ENCODE peak calls at places on chromosomes 16 and 17, in eight cellular contexts. G is lung, I is esophagus squamous epithelium, M is body of pancreas, O is cardiac muscle cell, W is A673, U is ovary, X is mucosa of descending colon. Q is an unnamed sample.
A peak's percentile ranks its signal among the peaks of the same experiment; 100 is the strongest.

GRCh38 chr16:11886881-11887280 is 28.9 kb downstream of the GSPT1 start:
- DNase-seq in W (no peak), M (no peak), G (no peak), O (no peak), U (no peak), X (no peak), I (no peak), Q (no peak)

GRCh38 chr17:72297326-72298115 is 176.7 kb downstream of the SOX9 start:
- DNase-seq in M (no peak), G (no peak), X (no peak), W (peak; percentile 62), I (no peak), O (peak; percentile 61), U (no peak), Q (no peak)

GRCh38 chr17:4247361-4247980 is 16.3 kb downstream of the ANKFY1 start:
- DNase-seq in W (peak; percentile 71), X (peak; percentile 35), I (no peak), G (no peak), U (no peak), M (no peak), O (no peak), Q (no peak)

GRCh38 chr16:81834868-81835267 is 55.8 kb downstream of the PLCG2 start:
- DNase-seq in O (no peak), U (no peak), X (no peak), I (no peak), W (no peak), G (no peak), M (no peak), Q (no peak)

GRCh38 chr16:69563605-69564580 is 1.9 kb upstream of the NFAT5 start:
- DNase-seq in G (no peak), W (peak; percentile 44), U (no peak), I (no peak), X (peak; percentile 21), M (no peak), O (peak; percentile 16), Q (peak; percentile 22)

GRCh38 chr17:8664426-8665105 is 34.0 kb upstream of the MYH10 start:
- DNase-seq in I (no peak), M (no peak), W (no peak), U (no peak), G (no peak), O (no peak), X (no peak), Q (no peak)

GRCh38 chr17:30995347-30995746 is 24.5 kb downstream of the RNF135 start:
- DNase-seq in U (no peak), X (no peak), M (no peak), I (no peak), O (no peak), W (no peak), G (no peak), Q (no peak)

GRCh38 chr17:9001539-9001938 is 19.8 kb upstream of the NTN1 start:
- DNase-seq in I (no peak), W (no peak), M (no peak), U (no peak), O (no peak), X (no peak), G (no peak), Q (no peak)

GRCh38 chr17:43094129-43094834 is 30.9 kb downstream of the BRCA1 start:
- DNase-seq in G (no peak), M (no peak), O (no peak), W (no peak), U (no peak), I (no peak), X (no peak), Q (no peak)

GRCh38 chr17:72640415-72641165 is 451.9 kb downstream of the SLC39A11 start:
- DNase-seq in W (no peak), I (no peak), U (no peak), G (no peak), O (peak; percentile 13), M (peak; percentile 64), X (peak; percentile 83), Q (peak; percentile 76)

GRCh38 chr16:3101841-3102470 is 2.9 kb upstream of the ZSCAN10 start:
- DNase-seq in O (no peak), M (no peak), I (no peak), G (no peak), X (no peak), U (no peak), W (peak; percentile 63), Q (no peak)

GRCh38 chr16:11161974-11162373 is 94.0 kb downstream of the SOCS1 start:
- DNase-seq in G (no peak), M (no peak), W (no peak), O (no peak), I (no peak), U (no peak), X (no peak), Q (no peak)

GRCh38 chr17:41782142-41782541 is 4.4 kb downstream of the JUP start:
- DNase-seq in X (no peak), U (no peak), G (no peak), I (no peak), M (peak; percentile 39), O (peak; percentile 32), W (no peak), Q (no peak)

GRCh38 chr17:6558932-6559752 is 2.8 kb upstream of the PITPNM3 start:
- DNase-seq in U (peak; percentile 80), W (no peak), I (no peak), X (no peak), O (peak; percentile 55), M (no peak), G (no peak), Q (no peak)
- TF ChIP-seq CTCF in U (no peak), W (no peak), I (no peak), X (no peak), O (no peak), M (no peak), G (no peak), Q (no peak)

GRCh38 chr16:15993128-15993527 is 43.7 kb downstream of the ABCC1 start:
- DNase-seq in G (no peak), I (no peak), O (no peak), X (no peak), U (no peak), M (no peak), W (no peak), Q (no peak)
- H3K4me1 ChIP-seq in G (peaks cover 25% of the 10 kb centered on the region), I (no peaks in the 10 kb centered on the region), O (peaks cover 3% of the 10 kb centered on the region), X (peaks cover 3% of the 10 kb centered on the region), U (peaks cover 18% of the 10 kb centered on the region), M (peaks cover 22% of the 10 kb centered on the region), W (peaks cover 17% of the 10 kb centered on the region), Q (peaks cover 14% of the 10 kb centered on the region)

GRCh38 chr17:63832455-63832854 is 5.0 kb upstream of the FTSJ3 start:
- DNase-seq in U (no peak), X (no peak), I (no peak), M (no peak), W (no peak), G (no peak), O (no peak), Q (no peak)

GRCh38 chr17:63833026-63833740 is 5.7 kb upstream of the FTSJ3 start:
- DNase-seq in U (no peak), I (no peak), X (no peak), W (no peak), M (no peak), O (no peak), G (no peak), Q (no peak)

GRCh38 chr17:63833741-63834373 is 6.4 kb upstream of the FTSJ3 start:
- DNase-seq in O (no peak), G (no peak), X (no peak), W (no peak), I (no peak), U (no peak), M (no peak), Q (no peak)

GRCh38 chr17:63835167-63835720 is 7.2 kb downstream of the SMARCD2 start:
- DNase-seq in X (no peak), W (no peak), U (no peak), I (no peak), G (no peak), M (no peak), O (no peak), Q (no peak)

GRCh38 chr17:63834431-63835166 is 7.1 kb upstream of the FTSJ3 start:
- DNase-seq in O (peak; percentile 85), X (peak; percentile 67), M (peak; percentile 77), U (no peak), G (peak; percentile 51), W (peak; percentile 95), I (no peak), Q (peak; percentile 73)
- H3K36me3 ChIP-seq in O (peaks cover 32% of the 10 kb centered on the region), X (peaks cover 37% of the 10 kb centered on the region), M (peaks cover 11% of the 10 kb centered on the region), U (no peaks in the 10 kb centered on the region), G (peaks cover 69% of the 10 kb centered on the region), W (peaks cover 72% of the 10 kb centered on the region), I (peaks cover 80% of the 10 kb centered on the region), Q (peaks cover 14% of the 10 kb centered on the region)

GRCh38 chr16:85490971-85491771 is 122.0 kb upstream of the GSE1 start:
- DNase-seq in O (peak; percentile 11), M (peak; percentile 58), W (no peak), X (peak; percentile 77), U (no peak), G (no peak), I (no peak), Q (peak; percentile 34)
- TF ChIP-seq CTCF in O (peak; percentile 65), M (peak; percentile 61), W (peak; percentile 47), X (peak; percentile 71), U (no peak), G (no peak), I (peak; percentile 23), Q (peak; percentile 63)

GRCh38 chr16:85475233-85475632 is 137.9 kb upstream of the GSE1 start:
- DNase-seq in X (no peak), G (no peak), M (no peak), W (no peak), O (no peak), U (peak; percentile 42), I (no peak), Q (peak; percentile 51)
- H3K4me1 ChIP-seq in X (no peaks in the 10 kb centered on the region), G (no peaks in the 10 kb centered on the region), M (peaks cover 10% of the 10 kb centered on the region), W (no peaks in the 10 kb centered on the region), O (peaks cover 47% of the 10 kb centered on the region), U (peaks cover 16% of the 10 kb centered on the region), I (peaks cover 3% of the 10 kb centered on the region), Q (peaks cover 22% of the 10 kb centered on the region)

GRCh38 chr17:59185997-59186396 is 23.8 kb upstream of the SMG8 start:
- DNase-seq in W (no peak), M (no peak), I (no peak), U (no peak), O (no peak), X (no peak), G (no peak), Q (no peak)

GRCh38 chr17:59193463-59193862 is 16.4 kb upstream of the SMG8 start:
- DNase-seq in I (no peak), O (no peak), M (no peak), W (no peak), X (no peak), G (no peak), U (no peak), Q (no peak)

DNA sequence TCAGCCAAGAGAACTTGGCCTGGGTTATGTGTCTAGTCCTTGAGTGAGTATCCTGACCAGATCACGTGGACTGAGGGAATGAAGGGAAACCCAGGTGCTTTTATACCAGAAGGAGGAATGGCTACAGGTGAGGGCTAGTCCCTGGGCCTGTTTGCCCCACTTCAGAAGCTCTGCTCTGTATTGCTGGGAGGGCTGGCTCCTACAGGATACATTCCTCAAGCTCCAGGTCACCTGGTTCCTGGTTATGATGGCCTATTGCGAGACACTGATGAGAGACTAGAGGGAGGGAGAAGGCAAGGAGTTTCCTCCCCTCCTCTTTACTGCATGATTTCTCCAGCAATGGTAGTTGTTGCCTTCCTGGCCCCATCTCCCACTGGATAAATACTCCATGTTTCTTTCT is 19.0 kb upstream of the SMG8 start:
- DNase-seq in M (no peak), I (no peak), W (no peak), U (no peak), X (no peak), G (no peak), O (no peak), Q (no peak)
- H3K36me3 ChIP-seq in M (no peaks in the 10 kb centered on the region), I (peaks cover 16% of the 10 kb centered on the region), W (peaks cover 79% of the 10 kb centered on the region), U (no peaks in the 10 kb centered on the region), X (no peaks in the 10 kb centered on the region), G (no peaks in the 10 kb centered on the region), O (peaks cover 3% of the 10 kb centered on the region), Q (peaks cover 5% of the 10 kb centered on the region)

GRCh38 chr16:66429290-66429962 is 2.3 kb downstream of the BEAN1 start:
- DNase-seq in M (no peak), W (no peak), I (no peak), O (no peak), X (no peak), G (no peak), U (no peak), Q (no peak)
- TF ChIP-seq CTCF in M (no peak), W (peak; percentile 7), I (no peak), O (no peak), X (no peak), G (no peak), U (no peak), Q (peak; percentile 27)

Q was measured in Caco-2.